ENCODE peak calls at places on chromosomes 1 and 21, in four cellular contexts. O, I, H and N are unnamed samples.

GRCh38 chr1:14869197-14869596 is 270.7 kb downstream of the KAZN start:
- DNase-seq in I (no peak), O (no peak), H (no peak), N (no peak)

GRCh38 chr1:106986603-106987002 is 69.9 kb upstream of the PRMT6 start:
- DNase-seq in I (no peak), O (no peak), H (no peak), N (no peak)

GRCh38 chr21:32423320-32423719 is 10.8 kb downstream of the EVA1C start:
- DNase-seq in O (no peak), H (no peak), I (no peak), N (no peak)

GRCh38 chr1:10068605-10069294 is 36.0 kb downstream of the UBE4B start:
- DNase-seq in I (no peak), O (no peak), H (no peak), N (no peak)

GRCh38 chr1:224198572-224198971 is 15.5 kb downstream of the DEGS1 start:
- DNase-seq in H (no peak), O (no peak), I (no peak), N (no peak)

GRCh38 chr1:19720973-19721372 is 56.3 kb downstream of the HTR6 start:
- DNase-seq in H (no peak), O (no peak), I (no peak), N (no peak)

GRCh38 chr1:245156736-245157505 is 2.1 kb downstream of the KIF26B start:
- DNase-seq in I (no peak), H (peak), O (peak), N (no peak)

GRCh38 chr1:207081106-207081505 is 7.6 kb upstream of the C4BPB start:
- DNase-seq in O (no peak), I (no peak), H (no peak), N (no peak)

GRCh38 chr1:230891984-230892383 is 23.7 kb upstream of the C1orf198 start:
- DNase-seq in I (no peak), O (no peak), H (no peak), N (no peak)

GRCh38 chr1:109804660-109805059 is 40.9 kb upstream of the EPS8L3 start:
- DNase-seq in H (no peak), I (no peak), O (no peak), N (no peak)

GRCh38 chr1:78884685-78885452 is 121.7 kb downstream of the ADGRL4 start:
- DNase-seq in I (no peak), O (no peak), H (no peak), N (no peak)

GRCh38 chr21:17819878-17820232 is 699 bp upstream of the C21orf91 start:
- DNase-seq in H (peak), I (no peak), O (peak), N (peak)

GRCh38 chr1:160261526-160261877 is 847 bp downstream of the DCAF8 start:
- DNase-seq in H (peak), I (peak), O (peak), N (peak)

GRCh38 chr21:33808715-33809367 is 106.8 kb downstream of the ATP5PO start:
- DNase-seq in I (no peak), H (no peak), O (no peak), N (no peak)

GRCh38 chr1:116738673-116739370 is 15.4 kb upstream of the CD2 start:
- DNase-seq in I (no peak), O (no peak), H (no peak), N (no peak)

GRCh38 chr1:189158155-189158554 is 1319.5 kb downstream of the BRINP3 start:
- DNase-seq in I (peak), H (no peak), O (no peak), N (no peak)

GRCh38 chr1:108053291-108054023 is 88.5 kb upstream of the VAV3 start:
- DNase-seq in I (no peak), O (no peak), H (no peak), N (peak)

GRCh38 chr1:2330511-2331199 is 60.7 kb downstream of the MORN1 start:
- DNase-seq in I (no peak), O (no peak), H (peak), N (no peak)

GRCh38 chr1:29640428-29640785 is 404.1 kb downstream of the PTPRU start:
- DNase-seq in I (no peak), H (no peak), O (no peak), N (no peak)

GRCh38 chr1:22736496-22737088 is 26.0 kb downstream of the EPHB2 start:
- DNase-seq in O (no peak), I (no peak), H (no peak), N (no peak)

GRCh38 chr1:59150537-59151386 is 146.1 kb upstream of the FGGY start:
- DNase-seq in I (peak), O (peak), H (peak), N (no peak)

GRCh38 chr1:25624155-25624554 is 7.6 kb downstream of the MAN1C1 start:
- DNase-seq in I (no peak), H (no peak), O (no peak), N (no peak)

GRCh38 chr1:241635556-241636179 is 4.5 kb downstream of the CHML start:
- DNase-seq in O (no peak), H (no peak), I (no peak), N (no peak)

GRCh38 chr1:89822999-89823628 is 2.3 kb downstream of the LRRC8D start:
- DNase-seq in O (no peak), H (no peak), I (peak), N (peak)

GRCh38 chr21:26199471-26199870 is 28.9 kb upstream of the APP start:
- DNase-seq in O (no peak), H (no peak), I (no peak), N (no peak)

GRCh38 chr1:226882187-226882586 is 11.8 kb downstream of the PSEN2 start:
- DNase-seq in I (no peak), H (no peak), O (no peak), N (no peak)

GRCh38 chr1:71417421-71417820 is 336.6 kb upstream of the ZRANB2 start:
- DNase-seq in H (no peak), I (no peak), O (no peak), N (no peak)

GRCh38 chr1:190000365-190000872 is 477.2 kb downstream of the BRINP3 start:
- DNase-seq in I (no peak), O (no peak), H (no peak), N (no peak)

GRCh38 chr1:2115922-2116341 is 65.7 kb downstream of the PRKCZ start:
- DNase-seq in O (no peak), I (no peak), H (no peak), N (no peak)

GRCh38 chr1:89672489-89673183 is 39.7 kb downstream of the LRRC8C start:
- DNase-seq in I (no peak), O (no peak), H (no peak), N (no peak)

GRCh38 chr1:86084998-86085397 is 71.6 kb downstream of the COL24A1 start:
- DNase-seq in O (no peak), H (no peak), I (no peak), N (no peak)

GRCh38 chr1:200372095-200372884 is 37.5 kb downstream of the ZNF281 start:
- DNase-seq in O (no peak), H (peak), I (no peak), N (no peak)

GRCh38 chr21:28899744-28900143 is 92.9 kb downstream of the LTN1 start:
- DNase-seq in I (no peak), O (no peak), H (no peak), N (no peak)

GRCh38 chr1:2540816-2541492 is 10.9 kb upstream of the HES5 start:
- DNase-seq in I (peak), O (peak), H (no peak), N (no peak)

GRCh38 chr1:65247419-65248359 is 61.7 kb upstream of the DNAJC6 start:
- DNase-seq in H (no peak), I (peak), O (peak), N (no peak)

GRCh38 chr1:180196436-180197003 is 33.5 kb upstream of the LHX4 start:
- DNase-seq in H (no peak), I (no peak), O (no peak), N (no peak)

GRCh38 chr1:180194546-180195207 is 35.4 kb upstream of the LHX4 start:
- DNase-seq in H (no peak), O (no peak), I (peak), N (no peak)

GRCh38 chr1:180197231-180197630 is 32.8 kb upstream of the LHX4 start:
- DNase-seq in H (no peak), O (no peak), I (no peak), N (no peak)

GRCh38 chr1:180195401-180195800 is 34.7 kb upstream of the LHX4 start:
- DNase-seq in I (no peak), H (no peak), O (no peak), N (no peak)

GRCh38 chr1:180195916-180196315 is 34.1 kb upstream of the LHX4 start:
- DNase-seq in I (no peak), H (no peak), O (no peak), N (no peak)
- TF ChIP-seq CTCF in I (no peak), H (no peak), O (no peak), N (no peak)

GRCh38 chr1:205933672-205934618 is 9.3 kb downstream of the SLC26A9 start:
- DNase-seq in I (no peak), O (no peak), H (peak), N (peak)
- H3K27ac ChIP-seq in I (no peak), O (peak), H (no peak), N (no peak)

DNA sequence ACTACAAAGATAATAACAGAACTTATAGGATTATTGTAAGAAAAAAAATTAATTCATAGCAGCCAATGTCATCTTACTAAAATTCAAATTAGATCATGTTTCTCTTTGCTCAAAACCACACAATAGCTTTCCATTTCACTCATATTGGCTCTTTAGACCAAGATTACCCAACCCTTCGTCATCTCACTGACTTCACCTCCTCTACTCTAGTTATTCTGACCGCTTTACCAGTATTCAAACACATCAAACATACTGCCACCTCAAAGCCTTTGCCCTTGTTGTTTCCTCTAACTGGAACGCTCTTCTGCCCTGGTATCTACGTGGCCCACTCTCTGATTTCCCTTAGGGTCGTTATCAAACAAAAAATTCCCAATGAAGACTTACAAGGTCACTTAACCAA is 1.7 kb downstream of the ANGPTL3 start:
- DNase-seq in H (no peak), I (no peak), O (no peak), N (no peak)
- TF ChIP-seq REST in H (no peak), I (no peak), O (no peak), N (no peak)

GRCh38 chr1:93779540-93780121 is 98.0 kb upstream of the BCAR3 start:
- DNase-seq in I (no peak), O (no peak), H (no peak), N (no peak)
- TF ChIP-seq CTCF in I (no peak), O (peak), H (no peak), N (no peak)

DNA sequence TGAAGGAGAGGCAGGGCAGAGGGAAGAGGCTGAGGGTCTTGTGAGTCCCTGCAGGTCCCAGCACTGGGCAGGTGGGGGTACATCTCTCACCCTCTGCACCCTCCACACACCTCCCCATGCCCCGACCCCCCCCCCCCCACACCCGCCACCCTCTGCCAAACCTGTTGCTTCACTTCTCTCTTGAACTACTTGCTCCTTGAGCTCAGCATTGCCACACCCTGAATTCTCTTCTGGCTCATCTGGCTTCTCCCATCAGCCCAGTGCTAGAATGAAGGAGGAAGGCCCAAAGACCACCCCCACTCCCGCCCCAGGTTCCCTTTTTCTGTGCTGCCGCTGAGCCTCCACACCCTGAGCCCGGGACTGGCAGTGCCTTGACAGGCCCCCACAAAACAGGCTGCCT is 6.4 kb upstream of the TNNI1 start:
- DNase-seq in I (no peak), O (no peak), H (no peak), N (peak)
- H3K27ac ChIP-seq in I (no peak), O (no peak), H (no peak), N (no peak)

DNA sequence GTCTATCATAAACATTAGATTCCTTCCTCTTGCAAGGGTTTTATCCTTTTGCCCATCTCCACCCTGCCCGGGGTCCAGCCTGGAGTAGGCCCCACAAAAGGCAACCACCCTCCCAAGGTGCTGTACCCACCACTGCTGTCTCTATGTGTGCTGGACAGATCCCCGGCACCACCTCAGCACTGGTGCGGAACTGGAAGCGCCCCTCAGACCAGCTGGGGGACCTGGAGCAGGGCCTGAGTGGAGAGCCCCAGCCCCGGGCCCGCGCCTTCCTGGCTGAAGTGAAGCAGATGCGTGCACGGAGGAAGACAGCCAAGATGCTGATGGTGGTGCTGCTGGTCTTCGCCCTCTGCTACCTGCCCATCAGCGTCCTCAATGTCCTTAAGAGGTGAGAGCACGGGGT is 5.9 kb downstream of the HCRTR1 start:
- DNase-seq in I (no peak), O (no peak), H (no peak), N (no peak)
- TF ChIP-seq REST in I (no peak), O (peak), H (no peak), N (peak)

GRCh38 chr1:83075107-83075506 is 923.8 kb downstream of the TTLL7 start:
- DNase-seq in H (no peak), I (no peak), O (no peak), N (no peak)

DNA sequence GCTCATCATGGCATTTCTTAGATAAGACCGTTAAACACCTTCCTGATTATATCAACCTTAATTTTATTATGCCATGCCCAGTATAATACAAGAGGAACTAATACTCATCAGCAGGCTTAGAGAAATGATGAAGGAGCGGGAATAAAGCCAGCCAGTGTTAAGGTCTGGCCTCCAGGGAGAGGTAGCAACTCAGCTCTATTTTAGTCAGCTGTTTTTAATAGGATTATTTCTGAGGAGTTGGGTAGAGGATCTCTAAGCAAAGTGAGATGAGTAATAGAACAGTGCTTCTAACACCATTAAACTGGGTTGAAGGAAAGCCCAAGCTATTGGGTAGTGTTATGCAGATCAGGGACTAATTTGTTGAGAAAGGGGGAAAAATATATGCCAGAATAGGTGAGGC is 921.5 kb downstream of the TTLL7 start:
- DNase-seq in H (no peak), I (no peak), O (no peak), N (no peak)
- TF ChIP-seq CTCF in H (no peak), I (no peak), O (no peak), N (no peak)

DNA sequence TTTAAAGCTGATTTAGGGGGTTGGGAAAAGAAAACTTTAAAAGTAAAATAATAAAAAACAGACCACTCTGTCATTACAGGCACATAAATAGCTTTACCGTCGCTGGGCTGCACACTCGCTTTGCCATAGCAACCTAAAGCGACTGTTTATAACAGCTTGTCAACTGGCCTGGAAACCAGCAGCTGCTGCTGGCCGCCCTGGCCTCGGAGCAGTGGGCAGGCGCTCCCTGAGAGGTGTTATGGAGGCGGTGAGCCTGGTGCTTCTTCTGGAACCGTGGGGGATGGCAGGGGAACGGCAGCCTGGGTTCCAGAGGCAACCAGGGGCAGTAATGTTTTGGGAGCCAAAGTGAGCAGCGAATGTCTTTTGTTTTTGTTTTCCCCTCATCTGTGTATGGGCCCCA is 45.7 kb downstream of the ATP2B4 start:
- DNase-seq in H (no peak), I (no peak), O (peak), N (no peak)
- H3K27ac ChIP-seq in H (no peak), I (no peak), O (peak), N (peak)